ENCODE peak calls at places on chromosomes 16 and 17, in eight cellular contexts. A is uterus, R is neural progenitor cell, E is A549, Y is ascending aorta, Q is IMR-90, V is PC-9, X is body of pancreas. O is an unnamed sample. For H3K9me3, the result is how much of the 10 kb centered on the place peaks cover.

GRCh38 chr16:86931410-86931941 is 353.1 kb downstream of the FOXL1 start:
- DNase-seq in E (no peak), R (no peak), A (peak), Q (peak), Y (peak), X (no peak), V (no peak), O (no peak)

GRCh38 chr17:19812407-19812806 is 55.3 kb downstream of the ULK2 start:
- DNase-seq in X (no peak), Y (no peak), E (peak), V (no peak), Q (peak), R (no peak), A (no peak), O (no peak)

GRCh38 chr16:29815032-29815721 is 775 bp upstream of the PAGR1 start:
- DNase-seq in Y (peak), Q (no peak), X (peak), E (no peak), A (peak), V (no peak), R (peak), O (no peak)

GRCh38 chr16:2897110-2897509 is 14.1 kb downstream of the FLYWCH2 start:
- DNase-seq in V (no peak), Q (peak), E (no peak), Y (no peak), R (no peak), X (no peak), A (no peak), O (no peak)

GRCh38 chr17:64230551-64231408 is 32.3 kb downstream of the TEX2 start:
- DNase-seq in R (no peak), V (peak), X (no peak), Q (peak), A (peak), Y (peak), E (peak), O (no peak)

GRCh38 chr16:30183961-30184429 is 593 bp downstream of the CORO1A start:
- DNase-seq in R (no peak), A (no peak), Q (no peak), Y (peak), X (peak), E (no peak), V (no peak), O (peak)

GRCh38 chr17:4658478-4659305 is 17.2 kb upstream of the ALOX15 start:
- DNase-seq in V (no peak), Y (no peak), X (no peak), Q (peak), A (no peak), E (no peak), R (no peak), O (no peak)

GRCh38 chr16:53378138-53378537 is 56.1 kb upstream of the RBL2 start:
- DNase-seq in Y (no peak), A (no peak), V (no peak), Q (no peak), R (no peak), X (no peak), E (no peak), O (no peak)

GRCh38 chr17:8311131-8311790 is 1.2 kb downstream of the ARHGEF15 start:
- DNase-seq in E (no peak), A (no peak), Y (no peak), Q (no peak), X (no peak), R (no peak), V (no peak), O (no peak)

GRCh38 chr17:76544123-76544915 is 4.5 kb downstream of the PRCD start:
- DNase-seq in R (no peak), Q (no peak), Y (no peak), X (no peak), A (no peak), E (no peak), V (no peak), O (no peak)

GRCh38 chr17:40522961-40523310 is 21.5 kb upstream of the TNS4 start:
- DNase-seq in R (no peak), X (no peak), V (peak), Y (no peak), E (no peak), Q (no peak), A (peak), O (no peak)

DNA sequence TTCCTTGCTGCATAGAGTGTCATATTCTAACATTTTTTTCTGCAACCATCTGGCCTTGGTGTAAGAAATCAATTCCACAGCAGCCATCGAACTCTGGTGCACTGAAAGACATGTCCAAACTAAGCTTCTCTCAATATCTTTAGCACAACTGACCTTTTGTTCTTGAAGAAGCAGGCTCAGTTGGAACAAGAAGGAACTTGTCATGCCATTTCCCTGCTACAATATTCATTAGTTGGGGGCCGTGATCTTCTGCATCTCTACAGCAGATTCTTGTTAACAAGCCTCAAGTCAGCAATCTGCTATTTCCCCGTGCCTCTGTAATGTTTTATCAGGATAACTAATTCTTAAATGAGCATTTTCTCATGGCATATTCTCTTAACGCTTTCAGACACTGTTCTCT is 1305.6 kb downstream of the CDH11 start:
- DNase-seq in A (no peak), V (no peak), X (no peak), Q (no peak), Y (no peak), R (no peak), E (no peak), O (no peak)
- H3K9me3 ChIP-seq in A (under half), V (under half), X (under half), Q (under half), Y (under half), R (under half), E (under half), O (under half)

GRCh38 chr16:83171396-83171795 is 544.6 kb downstream of the CDH13 start:
- DNase-seq in Y (no peak), E (no peak), A (no peak), X (no peak), V (no peak), R (no peak), Q (no peak), O (no peak)
- H3K9me3 ChIP-seq in Y (under half), E (under half), A (under half), X (under half), V (under half), R (under half), Q (under half), O (under half)

GRCh38 chr17:78408476-78409020 is 30.1 kb downstream of the PGS1 start:
- DNase-seq in E (no peak), X (no peak), A (no peak), V (no peak), Q (no peak), Y (no peak), R (no peak), O (no peak)
- H3K9me3 ChIP-seq in E (under half), X (under half), A (under half), V (under half), Q (under half), Y (under half), R (under half), O (under half)

GRCh38 chr16:35792516-35793285 is 2333.3 kb downstream of the TP53TG3F start:
- DNase-seq in X (no peak), A (no peak), Y (no peak), E (no peak), Q (no peak), V (no peak), R (no peak), O (no peak)

GRCh38 chr16:35788381-35788780 is 2329.0 kb downstream of the TP53TG3F start:
- DNase-seq in Y (no peak), R (no peak), X (no peak), E (no peak), V (no peak), A (no peak), Q (no peak), O (no peak)
- H3K9me3 ChIP-seq in Y (under half), R (under half), X (under half), E (under half), V (under half), A (under half), Q (half or more), O (under half)

GRCh38 chr16:75742424-75743047 is 16.2 kb upstream of the CPHXL start:
- DNase-seq in V (no peak), Q (no peak), X (no peak), A (no peak), R (peak), Y (no peak), E (peak), O (no peak)
- H3K9me3 ChIP-seq in V (under half), Q (under half), X (under half), A (under half), R (under half), Y (under half), E (under half), O (under half)

GRCh38 chr17:71273451-71273850 is 847.4 kb upstream of the SOX9 start:
- DNase-seq in A (no peak), R (no peak), V (no peak), E (no peak), X (no peak), Y (no peak), Q (no peak), O (no peak)
- H3K9me3 ChIP-seq in A (under half), R (under half), V (under half), E (under half), X (under half), Y (under half), Q (under half), O (under half)

GRCh38 chr16:35642322-35642835 is 2183.0 kb downstream of the TP53TG3F start:
- DNase-seq in X (no peak), A (no peak), Y (no peak), R (no peak), V (no peak), E (no peak), Q (no peak), O (no peak)
- H3K9me3 ChIP-seq in X (under half), A (under half), Y (under half), R (under half), V (under half), E (under half), Q (under half), O (under half)